ENCODE peak calls at places on chromosomes 6 and 20, in ten cellular contexts. H is breast epithelium; A is heart right ventricle; B is CD8-positive, alpha-beta T cell; V is HCT116; E is testis; N is astrocyte of the cerebellum; W is Peyer's patch; X is uterus; P is cardiac muscle cell. M is an unnamed sample.

GRCh38 chr6:136408205-136408604 is 118.6 kb upstream of the BCLAF1 start:
- DNase-seq in H (no peak), A (no peak), B (no peak), V (no peak), E (no peak), N (peak; percentile 35), W (no peak), X (no peak), P (no peak), M (no peak)

GRCh38 chr6:31727717-31728671 is 1.1 kb downstream of the DDAH2 start:
- DNase-seq in H (no peak), A (no peak), B (no peak), V (no peak), E (no peak), N (no peak), W (no peak), X (peak; percentile 49), P (no peak), M (no peak)

GRCh38 chr6:165109011-165109410 is 200.4 kb downstream of the C6orf118 start:
- DNase-seq in H (no peak), A (no peak), B (no peak), V (no peak), E (no peak), N (no peak), W (no peak), X (no peak), P (no peak), M (no peak)

GRCh38 chr6:71248306-71248705 is 40.3 kb upstream of the OGFRL1 start:
- DNase-seq in H (no peak), A (peak; percentile 9), B (no peak), V (no peak), E (no peak), N (no peak), W (no peak), X (no peak), P (no peak), M (peak; percentile 81)

GRCh38 chr6:3683331-3683730 is 68.2 kb downstream of the PXDC1 start:
- DNase-seq in H (no peak), A (no peak), B (no peak), V (no peak), E (no peak), N (no peak), W (no peak), X (no peak), P (no peak), M (no peak)

GRCh38 chr6:122381494-122382083 is 17.9 kb upstream of the HSF2 start:
- DNase-seq in H (peak; percentile 23), A (peak; percentile 50), B (peak; percentile 67), V (peak; percentile 68), E (peak; percentile 71), N (peak; percentile 66), W (peak; percentile 73), X (peak; percentile 63), P (peak; percentile 80), M (peak; percentile 43)

GRCh38 chr6:141252828-141253608 is 879.7 kb upstream of the GJE1 start:
- DNase-seq in H (no peak), A (no peak), B (no peak), V (no peak), E (no peak), N (no peak), W (no peak), X (no peak), P (no peak), M (no peak)

GRCh38 chr6:96299525-96299924 is 222.1 kb upstream of the UFL1 start:
- DNase-seq in H (no peak), A (no peak), B (no peak), V (no peak), E (no peak), N (no peak), W (no peak), X (no peak), P (no peak), M (no peak)

GRCh38 chr6:130578713-130579112 is 212.9 kb downstream of the TMEM200A start:
- DNase-seq in H (no peak), A (no peak), B (no peak), V (no peak), E (no peak), N (no peak), W (no peak), X (no peak), P (no peak), M (no peak)

GRCh38 chr6:130574146-130574545 is 208.3 kb downstream of the TMEM200A start:
- DNase-seq in H (no peak), A (no peak), B (no peak), V (no peak), E (no peak), N (no peak), W (no peak), X (no peak), P (no peak), M (peak; percentile 20)

GRCh38 chr6:130575557-130575956 is 209.7 kb downstream of the TMEM200A start:
- DNase-seq in H (no peak), A (no peak), B (no peak), V (no peak), E (no peak), N (no peak), W (no peak), X (no peak), P (no peak), M (no peak)

GRCh38 chr6:130577178-130577919 is 211.5 kb downstream of the TMEM200A start:
- DNase-seq in H (no peak), A (no peak), B (no peak), V (no peak), E (no peak), N (no peak), W (no peak), X (no peak), P (no peak), M (no peak)

DNA sequence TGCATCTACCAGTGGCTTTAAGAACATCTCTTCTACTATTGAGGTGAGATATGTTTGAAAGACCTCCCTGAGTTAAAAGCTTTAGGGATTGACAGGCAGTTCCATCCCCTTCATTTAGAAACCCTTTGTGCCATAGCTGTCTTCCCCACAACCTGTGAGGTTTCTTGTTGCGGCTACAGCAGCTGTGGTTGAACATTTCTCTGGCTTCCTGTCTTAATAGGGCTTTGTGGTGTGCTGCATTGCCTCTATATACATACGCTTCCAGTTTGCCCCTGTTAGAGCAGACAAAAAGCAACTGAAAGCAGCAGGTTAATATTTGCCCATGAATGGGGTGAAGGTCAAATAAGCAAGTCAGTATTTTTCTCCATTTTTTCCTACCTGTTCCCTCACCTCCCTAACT is 210.2 kb downstream of the TMEM200A start:
- DNase-seq in H (no peak), A (no peak), B (peak; percentile 64), V (no peak), E (no peak), N (no peak), W (peak; percentile 75), X (no peak), P (no peak), M (no peak)
- H3K4me3 ChIP-seq in H (no peak overlapping the region), A (no peak overlapping the region), B (peak overlapping the region; percentile 1), V (no peak overlapping the region), E (no peak overlapping the region), N (no peak overlapping the region), W (no peak overlapping the region), X (no peak overlapping the region), P (no peak overlapping the region), M (no peak overlapping the region)

DNA sequence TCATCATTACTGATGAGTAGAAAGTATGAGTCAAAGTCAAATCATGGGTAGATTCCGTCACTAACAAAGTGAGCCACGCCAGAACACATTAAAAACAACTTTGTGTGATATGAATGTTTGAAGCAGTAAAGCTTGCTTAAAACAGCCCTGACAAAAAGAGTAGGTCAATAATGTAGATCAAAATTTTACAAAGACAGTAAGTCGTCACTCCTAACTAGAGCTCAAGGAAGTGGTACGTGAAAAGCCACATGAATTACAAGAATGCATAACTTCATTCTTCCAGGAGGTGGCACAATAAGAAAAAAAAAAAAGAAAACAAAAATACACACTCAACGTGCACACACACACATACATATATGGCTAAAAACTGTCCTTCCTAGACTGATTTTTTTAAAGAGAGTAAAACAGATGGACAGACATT is 69.9 kb downstream of the HACE1 start:
- DNase-seq in H (no peak), A (no peak), B (peak; percentile 19), V (peak; percentile 50), E (no peak), N (peak; percentile 39), W (no peak), X (no peak), P (peak; percentile 17), M (peak; percentile 7)
- TF ChIP-seq CTCF in H (peak; percentile 14), A (peak; percentile 19), B (peak; percentile 61), V (peak; percentile 33), E (no peak), N (no peak), W (no peak), X (no peak), P (peak; percentile 30), M (peak; percentile 26)

DNA sequence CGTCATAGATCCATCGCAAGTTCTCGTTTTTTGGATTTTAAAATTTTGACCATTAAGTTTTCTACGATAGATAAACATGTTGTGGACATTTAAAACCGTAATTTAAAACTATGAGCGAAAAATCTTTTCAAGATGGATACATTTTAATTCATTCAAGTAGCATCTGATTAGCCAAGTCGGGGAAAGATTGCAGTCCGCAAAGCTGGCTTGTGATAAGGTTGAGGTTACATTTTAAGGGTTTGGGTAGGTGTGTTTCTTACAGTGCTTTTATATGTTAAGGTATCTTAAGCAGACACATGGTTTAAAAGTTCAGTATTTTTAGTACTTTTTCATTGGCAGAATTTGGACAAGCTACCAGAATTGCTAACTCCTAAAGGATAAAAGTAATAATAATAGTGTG is 1.2 kb downstream of the WTAP start:
- DNase-seq in H (no peak), A (no peak), B (no peak), V (no peak), E (no peak), N (no peak), W (no peak), X (no peak), P (no peak), M (no peak)
- H3K4me3 ChIP-seq in H (peak overlapping the region; percentile 96), A (peak overlapping the region; percentile 96), B (peak overlapping the region; percentile 94), V (peak overlapping the region; percentile 89), E (peak overlapping the region; percentile 97), N (peak overlapping the region; percentile 79), W (peak overlapping the region; percentile 89), X (peak overlapping the region; percentile 93), P (peak overlapping the region; percentile 69), M (peak overlapping the region; percentile 81)

DNA sequence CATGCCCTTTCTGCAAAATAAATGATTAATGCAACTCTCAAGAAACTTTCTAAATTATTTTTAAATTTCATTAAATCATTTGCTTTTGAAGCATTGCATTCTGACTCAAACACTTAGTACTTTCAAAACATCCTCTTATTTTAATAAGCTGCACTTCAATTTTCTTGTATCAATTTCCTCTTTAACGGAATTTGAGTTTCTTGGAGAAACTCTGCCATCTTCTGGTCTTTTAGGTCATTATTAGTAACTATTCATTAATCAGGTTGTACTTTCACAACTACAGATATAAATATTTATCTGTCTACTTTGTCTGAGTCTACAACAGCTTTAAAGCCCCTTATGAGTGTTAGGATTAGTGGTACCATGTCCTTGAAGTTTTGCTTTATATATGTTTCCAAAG is 30.2 kb downstream of the TMX4 start:
- DNase-seq in H (no peak), A (no peak), B (no peak), V (no peak), E (no peak), N (no peak), W (no peak), X (no peak), P (no peak), M (no peak)
- TF ChIP-seq CTCF in H (no peak), A (no peak), B (no peak), V (no peak), E (no peak), N (no peak), W (no peak), X (no peak), P (no peak), M (no peak)